ENCODE peak calls at places on chromosomes 11 and 22, in four cellular contexts. U, O, F and M are unnamed samples.

GRCh38 chr11:116043857-116044256 is 539.6 kb upstream of the CADM1 start:
- DNase-seq in O (no peak), U (no peak), F (no peak), M (no peak)

GRCh38 chr22:29219881-29220670 is 14.4 kb downstream of the EMID1 start:
- DNase-seq in U (no peak), F (no peak), O (no peak), M (no peak)

GRCh38 chr11:63427971-63428508 is 58.5 kb downstream of the SLC22A9 start:
- DNase-seq in O (no peak), F (no peak), U (no peak), M (no peak)

GRCh38 chr11:13277719-13278619 is at the start of gene BMAL1:
- DNase-seq in O (peak; percentile 50), F (peak; percentile 32), U (peak; percentile 46), M (peak; percentile 13)

GRCh38 chr11:112613051-112613972 is 347.9 kb upstream of the NCAM1 start:
- DNase-seq in O (peak; percentile 65), F (peak; percentile 29), U (peak; percentile 17), M (peak; percentile 71)

GRCh38 chr11:62390237-62390636 is 28.6 kb upstream of the SCGB1A1 start:
- DNase-seq in O (no peak), F (no peak), U (no peak), M (no peak)

GRCh38 chr11:113447621-113448310 is 27.4 kb downstream of the DRD2 start:
- DNase-seq in U (no peak), O (peak; percentile 94), F (peak; percentile 45), M (peak; percentile 89)

GRCh38 chr11:83194284-83195175 is 1.0 kb downstream of the ANKRD42 start:
- DNase-seq in U (peak; percentile 32), O (peak; percentile 79), F (peak; percentile 86), M (peak; percentile 62)